ENCODE peak calls at places on chromosomes 4 and X, in eight cellular contexts. L is cardiac fibroblast, M is upper lobe of right lung, E is AG09309, P is mesothelial cell of epicardium, Y is BJ, G is GM06990, V is heart left ventricle. F is an unnamed sample.

GRCh38 chr4:38371391-38371851 is 292.6 kb upstream of the KLF3 start:
- DNase-seq in L (peak; percentile 69), M (no peak), E (peak; percentile 83), P (no peak), Y (peak; percentile 24), G (no peak), V (no peak), F (no peak)

GRCh38 chr4:148831945-148832344 is 389.7 kb upstream of the NR3C2 start:
- DNase-seq in L (peak; percentile 76), M (no peak), E (no peak), P (no peak), Y (peak; percentile 36), G (no peak), V (no peak), F (no peak)

GRCh38 chrX:13311560-13311959 is 8.3 kb downstream of the ATXN3L start:
- DNase-seq in L (no peak), M (no peak), E (no peak), P (no peak), Y (no peak), G (no peak), V (no peak), F (no peak)

GRCh38 chr4:187480146-187481145 is 515.1 kb upstream of the ZFP42 start:
- DNase-seq in L (no peak), M (no peak), E (peak; percentile 29), P (no peak), Y (peak; percentile 59), G (no peak), V (no peak), F (no peak)

GRCh38 chr4:186733778-186734177 is 10.1 kb upstream of the FAT1 start:
- DNase-seq in L (no peak), M (no peak), E (no peak), P (no peak), Y (no peak), G (no peak), V (no peak), F (no peak)

GRCh38 chr4:43244688-43245382 is 352.3 kb downstream of the GRXCR1 start:
- DNase-seq in L (no peak), M (no peak), E (no peak), P (no peak), Y (no peak), G (peak; percentile 51), V (no peak), F (no peak)

GRCh38 chr4:4677825-4678522 is 136.1 kb upstream of the STX18 start:
- DNase-seq in L (peak; percentile 69), M (no peak), E (peak; percentile 67), P (no peak), Y (peak; percentile 41), G (no peak), V (no peak), F (no peak)

GRCh38 chrX:10447577-10448214 is 172.7 kb downstream of the MID1 start:
- DNase-seq in L (peak; percentile 35), M (no peak), E (peak; percentile 17), P (no peak), Y (no peak), G (no peak), V (no peak), F (no peak)

GRCh38 chrX:71183341-71183740 is 38.7 kb downstream of the NLGN3 start:
- DNase-seq in L (peak; percentile 24), M (no peak), E (no peak), P (no peak), Y (no peak), G (no peak), V (no peak), F (no peak)

GRCh38 chr4:57763070-57763469 is 652.9 kb upstream of the IGFBP7 start:
- DNase-seq in L (no peak), M (no peak), E (no peak), P (no peak), Y (no peak), G (no peak), V (no peak), F (no peak)

GRCh38 chr4:141352775-141353544 is 132.3 kb downstream of the ZNF330 start:
- DNase-seq in L (peak; percentile 89), M (no peak), E (peak; percentile 55), P (no peak), Y (peak; percentile 41), G (no peak), V (no peak), F (no peak)

GRCh38 chr4:185932491-185932890 is 120.5 kb upstream of the SORBS2 start:
- DNase-seq in L (peak; percentile 65), M (no peak), E (no peak), P (no peak), Y (no peak), G (no peak), V (no peak), F (no peak)

GRCh38 chr4:77194989-77195388 is 38.0 kb downstream of the CCNG2 start:
- DNase-seq in L (no peak), M (no peak), E (no peak), P (no peak), Y (no peak), G (no peak), V (no peak), F (no peak)

GRCh38 chr4:1403591-1404572 is 2.4 kb downstream of the NKX1-1 start:
- DNase-seq in L (no peak), M (peak; percentile 63), E (no peak), P (peak; percentile 36), Y (no peak), G (no peak), V (peak; percentile 4), F (peak; percentile 89)

GRCh38 chr4:1393866-1394265 is 12.4 kb downstream of the NKX1-1 start:
- DNase-seq in L (no peak), M (peak; percentile 51), E (no peak), P (no peak), Y (no peak), G (no peak), V (no peak), F (peak; percentile 68)

GRCh38 chr4:55069248-55069647 is 56.1 kb downstream of the KDR start:
- DNase-seq in L (peak; percentile 72), M (no peak), E (no peak), P (no peak), Y (no peak), G (no peak), V (peak; percentile 65), F (no peak)

DNA sequence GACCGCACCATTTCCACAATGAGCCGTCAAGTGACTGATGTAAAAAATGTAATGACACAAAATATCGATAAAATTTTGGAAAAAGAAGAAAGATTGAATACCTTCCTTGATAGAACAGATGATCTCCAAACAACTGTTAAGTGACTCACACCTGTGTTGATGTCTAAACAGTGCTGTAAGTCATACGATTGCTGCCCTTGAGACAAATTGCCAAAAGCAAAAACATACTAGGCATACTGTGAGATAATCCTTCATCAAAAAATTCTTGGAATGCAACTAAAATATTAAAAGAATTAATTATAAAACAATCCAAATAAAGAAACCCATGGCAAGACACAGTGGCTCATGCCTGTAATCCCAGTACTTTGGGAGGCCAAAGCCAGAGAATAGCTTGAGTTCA is 53.4 kb downstream of the HNRNPD start:
- DNase-seq in L (no peak), M (no peak), E (no peak), P (no peak), Y (no peak), G (no peak), V (no peak), F (no peak)
- TF ChIP-seq CTCF in L (no peak), M (no peak), E (no peak), P (no peak), Y (no peak), G (no peak), V (no peak), F (no peak)

DNA sequence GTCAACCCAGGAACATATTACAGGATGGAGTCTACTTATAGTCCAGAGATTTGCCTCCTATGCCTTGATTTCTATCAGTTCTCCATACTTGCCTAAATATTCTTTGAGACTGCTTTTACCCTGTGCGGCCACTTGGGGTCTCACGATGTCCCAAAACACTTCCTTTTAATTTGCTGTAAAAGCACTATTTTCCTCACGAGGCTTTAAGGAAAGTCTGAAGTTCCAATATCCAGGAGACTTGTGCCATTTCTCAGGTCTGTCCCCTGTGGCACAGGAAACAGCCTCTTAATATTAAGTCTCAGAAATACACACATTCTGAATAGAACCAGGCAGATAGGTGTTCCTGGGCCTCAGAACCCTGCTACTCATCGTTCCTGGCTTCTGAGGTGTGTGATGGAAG is 142.9 kb downstream of the TMEM164 start:
- DNase-seq in L (peak; percentile 47), M (no peak), E (no peak), P (peak; percentile 48), Y (no peak), G (no peak), V (no peak), F (no peak)
- TF ChIP-seq CTCF in L (peak; percentile 51), M (peak; percentile 51), E (peak; percentile 66), P (peak; percentile 65), Y (peak; percentile 53), G (peak; percentile 78), V (peak; percentile 30), F (peak; percentile 77)

DNA sequence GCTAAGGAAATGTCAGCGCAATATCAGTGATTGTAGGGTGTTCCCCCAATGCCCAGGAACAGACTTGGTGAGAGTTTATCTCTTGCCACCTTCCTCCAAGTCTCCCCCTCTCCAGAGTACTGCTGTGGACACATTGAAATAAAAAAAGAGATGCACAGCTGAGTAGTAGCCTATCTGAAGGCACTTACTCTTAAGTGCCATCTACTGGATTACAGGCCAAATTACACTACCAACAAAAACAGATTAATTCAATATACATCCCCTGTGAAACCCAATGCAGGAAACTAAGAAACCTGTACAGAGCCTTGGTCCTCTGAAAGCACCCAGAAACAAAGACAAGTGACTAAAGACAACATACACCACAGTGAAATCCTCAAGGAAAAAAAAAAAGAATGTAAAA is 460.3 kb downstream of the ZIC3 start:
- DNase-seq in L (no peak), M (no peak), E (no peak), P (no peak), Y (no peak), G (no peak), V (no peak), F (no peak)
- TF ChIP-seq CTCF in L (no peak), M (peak; percentile 26), E (peak; percentile 33), P (peak; percentile 20), Y (no peak), G (peak; percentile 55), V (peak; percentile 16), F (peak; percentile 51)

GRCh38 chr4:56613101-56613862 is 67.8 kb downstream of the HOPX start:
- DNase-seq in L (peak; percentile 27), M (no peak), E (peak; percentile 23), P (no peak), Y (no peak), G (no peak), V (no peak), F (no peak)

GRCh38 chr4:56619816-56620215 is 61.3 kb downstream of the HOPX start:
- DNase-seq in L (no peak), M (no peak), E (no peak), P (no peak), Y (no peak), G (no peak), V (no peak), F (no peak)

GRCh38 chr4:56622176-56622575 is 58.9 kb downstream of the HOPX start:
- DNase-seq in L (no peak), M (no peak), E (no peak), P (no peak), Y (peak; percentile 0), G (no peak), V (no peak), F (no peak)

GRCh38 chr4:56618734-56619133 is 62.4 kb downstream of the HOPX start:
- DNase-seq in L (no peak), M (no peak), E (no peak), P (no peak), Y (no peak), G (no peak), V (no peak), F (no peak)

DNA sequence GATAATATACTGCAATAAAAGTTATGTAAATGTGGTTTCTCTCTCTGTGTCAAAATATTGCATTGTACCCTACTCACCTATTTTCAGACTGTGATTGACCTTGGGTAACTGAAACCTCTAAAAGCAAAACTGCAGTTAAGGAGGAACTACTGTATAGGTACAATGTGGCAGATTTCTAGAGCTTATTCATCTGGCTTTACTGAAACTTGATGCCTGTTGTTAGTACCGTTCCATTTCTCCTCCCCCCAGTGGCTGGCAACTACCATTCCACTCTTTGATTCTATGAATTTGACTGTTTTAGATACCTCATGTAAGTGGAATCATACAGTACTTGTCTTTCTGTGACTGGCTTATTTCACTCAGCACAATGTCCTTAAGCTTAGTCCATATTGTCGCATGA is 61.9 kb downstream of the HOPX start:
- DNase-seq in L (peak; percentile 26), M (no peak), E (no peak), P (no peak), Y (no peak), G (peak; percentile 15), V (no peak), F (no peak)
- TF ChIP-seq CTCF in L (no peak), M (no peak), E (peak; percentile 3), P (no peak), Y (no peak), G (no peak), V (no peak), F (peak; percentile 33)